ENCODE peak calls at places on chromosomes 12 and 14, in four cellular contexts. Y is stomach, M is hepatocyte, I is astrocyte of the cerebellum. K is an unnamed sample.

GRCh38 chr12:130796985-130797686 is 41.9 kb downstream of the STX2 start:
- DNase-seq in I (no peak), M (no peak), Y (no peak), K (no peak)

GRCh38 chr14:82447586-82447985 is 913.9 kb upstream of the SEL1L start:
- DNase-seq in I (no peak), Y (no peak), M (no peak), K (no peak)

GRCh38 chr14:106436310-106436905 is 910.0 kb downstream of the TMEM121 start:
- DNase-seq in M (no peak), I (no peak), Y (no peak), K (no peak)

GRCh38 chr14:61556455-61556854 is 138.9 kb upstream of the HIF1A start:
- DNase-seq in M (no peak), Y (no peak), I (no peak), K (no peak)

GRCh38 chr12:46450279-46450748 is 77.7 kb upstream of the SLC38A2 start:
- DNase-seq in I (no peak), Y (peak; percentile 89), M (no peak), K (no peak)

GRCh38 chr12:99810718-99811593 is 163.4 kb downstream of the GARIN6 start:
- DNase-seq in I (peak; percentile 1), Y (no peak), M (peak; percentile 16), K (peak; percentile 10)

GRCh38 chr12:67483871-67484554 is 164.5 kb upstream of the DYRK2 start:
- DNase-seq in M (no peak), Y (no peak), I (no peak), K (peak; percentile 8)

GRCh38 chr12:77995436-77996167 is 164.9 kb downstream of the NAV3 start:
- DNase-seq in I (peak; percentile 82), Y (no peak), M (no peak), K (peak; percentile 77)

GRCh38 chr14:20427231-20428009 is 8.5 kb downstream of the KLHL33 start:
- DNase-seq in Y (no peak), M (peak; percentile 61), I (peak; percentile 35), K (peak; percentile 80)

GRCh38 chr14:104116544-104117340 is 21.6 kb upstream of the KIF26A start:
- DNase-seq in I (no peak), M (peak; percentile 86), Y (peak; percentile 85), K (no peak)

GRCh38 chr12:122681814-122682213 is 21.3 kb downstream of the HCAR2 start:
- DNase-seq in Y (no peak), M (no peak), I (peak; percentile 20), K (peak; percentile 75)

GRCh38 chr12:42014972-42015371 is 129.7 kb downstream of the GXYLT1 start:
- DNase-seq in I (no peak), Y (no peak), M (no peak), K (no peak)

GRCh38 chr14:54976316-54976715 is 50.6 kb downstream of the WDHD1 start:
- DNase-seq in M (no peak), I (peak; percentile 83), Y (no peak), K (peak; percentile 64)

GRCh38 chr14:92108345-92109254 is 2.2 kb upstream of the ATXN3 start:
- DNase-seq in I (no peak), M (no peak), Y (no peak), K (no peak)

GRCh38 chr14:37508500-37508899 is 86.5 kb downstream of the FOXA1 start:
- DNase-seq in I (no peak), M (no peak), Y (no peak), K (peak; percentile 2)

GRCh38 chr14:75267141-75267601 is 11.5 kb upstream of the FOS start:
- DNase-seq in M (peak; percentile 42), Y (no peak), I (no peak), K (peak; percentile 49)

GRCh38 chr14:88248606-88249005 is 74.5 kb downstream of the KCNK10 start:
- DNase-seq in Y (no peak), I (no peak), M (peak; percentile 36), K (no peak)

GRCh38 chr12:123948401-123949117 is 24.1 kb downstream of the CCDC92 start:
- DNase-seq in Y (no peak), I (no peak), M (no peak), K (no peak)

GRCh38 chr14:104429291-104429861 is 150.2 kb upstream of the C14orf180 start:
- DNase-seq in M (no peak), Y (no peak), I (no peak), K (no peak)

DNA sequence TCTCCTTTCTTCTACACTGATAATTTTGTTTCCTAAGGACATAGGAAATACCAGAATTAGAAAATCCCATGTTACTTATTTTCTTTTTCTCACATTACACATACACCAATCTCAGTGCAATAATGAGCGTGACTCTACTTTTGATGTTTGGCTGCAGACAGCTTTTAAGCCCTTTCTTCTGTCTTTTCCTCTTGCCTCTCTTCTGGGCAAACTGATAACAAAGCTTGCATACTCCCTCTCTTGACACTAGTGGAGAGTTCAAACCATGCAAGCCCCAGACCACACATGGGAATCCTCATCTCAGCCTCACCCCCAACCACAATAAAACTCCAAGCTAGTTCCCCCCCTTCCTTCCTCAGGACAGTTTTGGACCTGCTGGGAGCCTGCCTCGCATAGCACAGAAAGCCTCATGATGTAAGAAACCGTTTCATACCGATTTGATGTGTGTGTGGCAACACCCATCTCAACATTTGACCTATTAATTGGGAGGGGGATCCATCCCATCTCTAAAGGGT is 161.9 kb downstream of the EMP1 start:
- DNase-seq in Y (no peak), I (no peak), M (no peak), K (no peak)
- TF ChIP-seq CTCF in Y (no peak), I (no peak), M (no peak), K (no peak)

GRCh38 chr12:19185262-19185929 is 55.9 kb downstream of the PLEKHA5 start:
- DNase-seq in I (no peak), Y (no peak), M (no peak), K (no peak)
- H3K4me3 ChIP-seq in I (no peak overlapping the region), Y (no peak overlapping the region), M (no peak overlapping the region), K (no peak overlapping the region)

GRCh38 chr12:112261559-112261958 is 120.7 kb downstream of the HECTD4 start:
- DNase-seq in M (no peak), I (no peak), Y (no peak), K (no peak)
- TF ChIP-seq CTCF in M (no peak), I (peak; percentile 42), Y (no peak), K (no peak)

GRCh38 chr14:64970776-64971451 is 1.2 kb downstream of the RAB15 start:
- DNase-seq in I (no peak), M (peak; percentile 34), Y (no peak), K (no peak)
- H3K4me3 ChIP-seq in I (peak overlapping the region; percentile 71), M (peak overlapping the region; percentile 72), Y (peak overlapping the region; percentile 62), K (peak overlapping the region; percentile 63)

GRCh38 chr12:2354151-2354991 is 301.6 kb downstream of the CACNA1C start:
- DNase-seq in I (peak; percentile 67), Y (no peak), M (no peak), K (no peak)
- TF ChIP-seq CTCF in I (peak; percentile 19), Y (no peak), M (no peak), K (no peak)

K was measured in foreskin fibroblast.